ENCODE peak calls at places on chromosome X, in five cellular contexts. E is neuronal stem cell, Q is H9, V is mesenchymal stem cell, W is IMR-90. F is an unnamed sample.

GRCh38 chrX:47068720-47069119 is 9.5 kb upstream of the RGN start:
- DNase-seq in V (no peak), W (no peak), Q (no peak), E (no peak), F (no peak)

GRCh38 chrX:119234931-119235555 is 1.0 kb upstream of the PGRMC1 start:
- DNase-seq in V (no peak), E (no peak), Q (peak; percentile 46), W (no peak), F (no peak)

GRCh38 chrX:139905743-139906142 is 27.1 kb downstream of the ATP11C start:
- DNase-seq in W (no peak), V (no peak), E (no peak), Q (no peak), F (no peak)

GRCh38 chrX:54695816-54696487 is 102.1 kb downstream of the ITIH6 start:
- DNase-seq in E (no peak), V (peak; percentile 7), Q (no peak), W (no peak), F (no peak)

GRCh38 chrX:47723689-47724088 is 64.7 kb upstream of the UXT start:
- DNase-seq in E (no peak), Q (peak; percentile 54), V (no peak), W (no peak), F (peak; percentile 27)

GRCh38 chrX:151006410-151007109 is 23.4 kb downstream of the HMGB3 start:
- DNase-seq in V (no peak), Q (no peak), W (no peak), E (no peak), F (no peak)

GRCh38 chrX:47193475-47194241 is at the start of gene UBA1:
- DNase-seq in E (peak; percentile 95), W (peak; percentile 95), V (peak; percentile 93), Q (peak; percentile 96), F (peak; percentile 92)

GRCh38 chrX:129540725-129541184 is 696 bp downstream of the OCRL start:
- DNase-seq in V (no peak), W (no peak), E (no peak), Q (peak; percentile 33), F (no peak)

GRCh38 chrX:100864967-100865366 is 9.2 kb downstream of the NOX1 start:
- DNase-seq in E (no peak), Q (no peak), V (peak; percentile 57), W (peak; percentile 57), F (no peak)

GRCh38 chrX:9865804-9866471 is 79.7 kb downstream of the SHROOM2 start:
- DNase-seq in E (no peak), V (peak; percentile 71), Q (no peak), W (peak; percentile 61), F (peak; percentile 37)

GRCh38 chrX:111133389-111133788 is 37.4 kb downstream of the PAK3 start:
- DNase-seq in E (no peak), W (peak; percentile 16), V (no peak), Q (no peak), F (no peak)

GRCh38 chrX:129938081-129938480 is 32.1 kb downstream of the UTP14A start:
- DNase-seq in Q (peak; percentile 29), W (no peak), V (no peak), E (no peak), F (no peak)

GRCh38 chrX:19017271-19017670 is 33.4 kb upstream of the PHKA2 start:
- DNase-seq in Q (peak; percentile 35), V (peak; percentile 30), E (peak; percentile 1), W (peak; percentile 17), F (peak; percentile 12)

GRCh38 chrX:9064694-9065093 is 30.8 kb upstream of the FAM9B start:
- DNase-seq in V (no peak), E (no peak), Q (no peak), W (no peak), F (no peak)

GRCh38 chrX:19855700-19856381 is 31.6 kb downstream of the SH3KBP1 start:
- DNase-seq in W (no peak), E (no peak), V (no peak), Q (no peak), F (peak; percentile 16)

GRCh38 chrX:93594780-93595179 is 78.6 kb downstream of the NAP1L3 start:
- DNase-seq in E (no peak), V (no peak), Q (no peak), W (no peak), F (no peak)

DNA sequence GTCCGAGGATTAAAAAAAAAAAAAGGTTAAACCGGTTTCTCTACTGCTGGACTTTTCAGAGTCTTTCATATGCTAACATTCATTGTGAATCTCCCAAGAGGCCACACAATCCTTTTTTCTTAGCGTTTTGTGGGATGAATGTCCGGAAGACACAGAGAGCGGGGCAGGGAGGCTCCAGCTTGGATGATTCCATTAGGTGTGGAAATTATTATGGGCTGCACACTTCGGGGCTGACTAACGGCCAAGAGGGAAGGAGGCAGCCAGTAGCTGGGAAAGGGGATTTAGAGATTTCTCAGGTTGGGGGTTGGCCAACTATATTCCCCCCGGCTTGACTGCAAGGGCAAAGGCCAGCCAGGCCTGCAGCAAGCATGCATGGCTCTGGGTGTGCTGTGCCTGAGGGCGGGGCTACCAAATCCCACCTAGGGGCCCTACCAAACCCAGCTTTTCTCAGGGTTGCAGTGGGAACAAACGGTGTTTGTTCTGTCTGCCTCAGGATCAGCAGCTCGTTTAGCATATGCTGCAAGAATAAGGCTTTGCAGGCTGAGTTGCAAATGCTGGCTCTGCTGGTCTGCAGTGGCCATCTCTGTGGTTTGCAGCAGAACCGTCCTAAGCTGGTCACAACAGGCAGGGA is 28.6 kb downstream of the NYX start:
- DNase-seq in V (peak; percentile 34), E (peak; percentile 76), Q (peak; percentile 89), W (no peak), F (no peak)
- H4K91ac ChIP-seq in V (no peak overlapping the region), E (no peak overlapping the region), Q (no peak overlapping the region), W (no peak overlapping the region), F (no peak overlapping the region)

GRCh38 chrX:65673857-65674350 is 6.5 kb downstream of the MSN start:
- DNase-seq in W (no peak), E (no peak), Q (no peak), V (no peak), F (no peak)
- H3K9ac ChIP-seq in W (peak overlapping the region; percentile 26), E (no peak overlapping the region), Q (no peak overlapping the region), V (peak overlapping the region; percentile 39), F (no peak overlapping the region)

GRCh38 chrX:1391707-1392375 is at the start of gene SLC25A6:
- DNase-seq in E (peak; percentile 98), Q (peak; percentile 98), V (peak; percentile 96), W (peak; percentile 95), F (peak; percentile 98)
- H2AK5ac ChIP-seq in E (peak within 1 kb of the TSS; percentile 100), Q (no peak within 1 kb of the TSS), V (peak within 1 kb of the TSS; percentile 100), W (peak within 1 kb of the TSS; percentile 99), F (peak within 1 kb of the TSS; percentile 100)

GRCh38 chrX:23820235-23820782 is 37.3 kb downstream of the SAT1 start:
- DNase-seq in E (no peak), W (no peak), V (no peak), Q (no peak), F (peak; percentile 57)
- H4K91ac ChIP-seq in E (no peak overlapping the region), W (no peak overlapping the region), V (no peak overlapping the region), Q (no peak overlapping the region), F (no peak overlapping the region)

F was measured in trophoblast cell.